ENCODE peak calls at places on chromosomes 11 and 22, in five cellular contexts. One of them, this sample, is unnamed.

GRCh38 chr11:76664578-76665061 is 5.9 kb downstream of the LRRC32 start:
- DNase-seq in NCI-H1092: no peak
- DNase-seq in hypothalamus: no peak
- DNase-seq in cardiac septum: no peak
- DNase-seq in NCI-H1694 treated with DMSO at 0.1 percent for 48 hours: no peak
- DNase-seq in this sample: no peak

GRCh38 chr11:68503792-68504191 is 43.2 kb downstream of the PPP6R3 start:
- DNase-seq in NCI-H1092: no peak
- DNase-seq in cardiac septum: no peak
- DNase-seq in hypothalamus: no peak
- DNase-seq in NCI-H1694 treated with DMSO at 0.1 percent for 48 hours: no peak
- DNase-seq in this sample: no peak

GRCh38 chr11:84316866-84317560 is 1030.8 kb upstream of the CCDC90B start:
- DNase-seq in NCI-H1092: no peak
- DNase-seq in NCI-H1694 treated with DMSO at 0.1 percent for 48 hours: no peak
- DNase-seq in hypothalamus: peak
- DNase-seq in cardiac septum: no peak
- DNase-seq in this sample: peak

GRCh38 chr11:59542142-59542810 is 30.9 kb downstream of the OR4D9 start:
- DNase-seq in hypothalamus: no peak
- DNase-seq in NCI-H1092: no peak
- DNase-seq in NCI-H1694 treated with DMSO at 0.1 percent for 48 hours: no peak
- DNase-seq in cardiac septum: no peak
- DNase-seq in this sample: no peak

GRCh38 chr22:33221566-33221965 is 163.4 kb upstream of the SYN3 start:
- DNase-seq in NCI-H1694 treated with DMSO at 0.1 percent for 48 hours: no peak
- DNase-seq in cardiac septum: no peak
- DNase-seq in NCI-H1092: no peak
- DNase-seq in hypothalamus: no peak
- DNase-seq in this sample: no peak

GRCh38 chr22:30340911-30341685 is 14.4 kb upstream of the TBC1D10A start:
- DNase-seq in NCI-H1092: no peak
- DNase-seq in cardiac septum: peak
- DNase-seq in NCI-H1694 treated with DMSO at 0.1 percent for 48 hours: no peak
- DNase-seq in hypothalamus: peak
- DNase-seq in this sample: peak

GRCh38 chr11:76763573-76764348 is 19.4 kb upstream of the TSKU start:
- DNase-seq in hypothalamus: no peak
- DNase-seq in NCI-H1092: no peak
- DNase-seq in cardiac septum: no peak
- DNase-seq in NCI-H1694 treated with DMSO at 0.1 percent for 48 hours: no peak
- DNase-seq in this sample: no peak

GRCh38 chr11:47220401-47220821 is 5.6 kb downstream of the DDB2 start:
- DNase-seq in cardiac septum: no peak
- DNase-seq in NCI-H1092: no peak
- DNase-seq in hypothalamus: no peak
- DNase-seq in NCI-H1694 treated with DMSO at 0.1 percent for 48 hours: no peak
- DNase-seq in this sample: no peak

GRCh38 chr22:43820671-43821305 is 8.7 kb upstream of the EFCAB6 start:
- DNase-seq in cardiac septum: peak
- DNase-seq in hypothalamus: no peak
- DNase-seq in NCI-H1694 treated with DMSO at 0.1 percent for 48 hours: no peak
- DNase-seq in NCI-H1092: no peak
- DNase-seq in this sample: no peak

GRCh38 chr22:42769574-42770447 is 49.1 kb upstream of the A4GALT start:
- DNase-seq in NCI-H1092: no peak
- DNase-seq in cardiac septum: no peak
- DNase-seq in hypothalamus: no peak
- DNase-seq in NCI-H1694 treated with DMSO at 0.1 percent for 48 hours: no peak
- DNase-seq in this sample: no peak

GRCh38 chr22:38881464-38881871 is 9.5 kb upstream of the CBX6 start:
- DNase-seq in NCI-H1092: no peak
- DNase-seq in hypothalamus: no peak
- DNase-seq in cardiac septum: no peak
- DNase-seq in NCI-H1694 treated with DMSO at 0.1 percent for 48 hours: no peak
- DNase-seq in this sample: no peak

GRCh38 chr11:8287297-8288070 is 23.8 kb upstream of the LMO1 start:
- DNase-seq in hypothalamus: no peak
- DNase-seq in NCI-H1694 treated with DMSO at 0.1 percent for 48 hours: no peak
- DNase-seq in NCI-H1092: no peak
- DNase-seq in cardiac septum: no peak
- DNase-seq in this sample: no peak

GRCh38 chr11:3340025-3340424 is 38.9 kb downstream of the ZNF195 start:
- DNase-seq in hypothalamus: no peak
- DNase-seq in cardiac septum: no peak
- DNase-seq in NCI-H1092: no peak
- DNase-seq in NCI-H1694 treated with DMSO at 0.1 percent for 48 hours: no peak
- DNase-seq in this sample: no peak

GRCh38 chr22:19996694-19997384 is 19.8 kb downstream of the ARVCF start:
- DNase-seq in hypothalamus: no peak
- DNase-seq in NCI-H1092: no peak
- DNase-seq in cardiac septum: no peak
- DNase-seq in NCI-H1694 treated with DMSO at 0.1 percent for 48 hours: no peak
- DNase-seq in this sample: no peak

GRCh38 chr11:8301622-8302021 is 37.9 kb upstream of the LMO1 start:
- DNase-seq in NCI-H1694 treated with DMSO at 0.1 percent for 48 hours: no peak
- DNase-seq in NCI-H1092: no peak
- DNase-seq in cardiac septum: no peak
- DNase-seq in hypothalamus: no peak
- DNase-seq in this sample: no peak

GRCh38 chr11:67117667-67118058 is 1.4 kb upstream of the KDM2A start:
- DNase-seq in hypothalamus: no peak
- DNase-seq in NCI-H1694 treated with DMSO at 0.1 percent for 48 hours: no peak
- DNase-seq in NCI-H1092: peak
- DNase-seq in cardiac septum: no peak
- DNase-seq in this sample: no peak

GRCh38 chr22:31081963-31082605 is 966 bp downstream of the SMTN start:
- DNase-seq in NCI-H1092: no peak
- DNase-seq in cardiac septum: no peak
- DNase-seq in NCI-H1694 treated with DMSO at 0.1 percent for 48 hours: no peak
- DNase-seq in hypothalamus: no peak
- DNase-seq in this sample: no peak

This sample was measured in anterior cingulate cortex.